ENCODE peak calls at places on chromosomes 6 and 20, in ten cellular contexts. K, L, B, G, H, Y, T, X, R and D are unnamed samples. For H3K4me1, the result is how much of the 10 kb centered on the place peaks cover.

GRCh38 chr6:82364087-82365010 is 732 bp downstream of the TPBG start:
- DNase-seq in K (peak), L (peak), B (peak), G (no peak), H (no peak), Y (peak), T (peak), X (peak), R (peak), D (peak)

GRCh38 chr6:13447949-13448724 is 39.3 kb downstream of the GFOD1 start:
- DNase-seq in K (no peak), L (no peak), B (no peak), G (no peak), H (no peak), Y (no peak), T (no peak), X (no peak), R (no peak), D (no peak)

GRCh38 chr6:119241124-119241491 is 108.5 kb downstream of the MAN1A1 start:
- DNase-seq in K (no peak), L (no peak), B (no peak), G (no peak), H (no peak), Y (peak), T (no peak), X (peak), R (no peak), D (peak)

GRCh38 chr20:20548527-20549266 is 163.7 kb downstream of the RALGAPA2 start:
- DNase-seq in K (no peak), L (no peak), B (no peak), G (no peak), H (no peak), Y (no peak), T (no peak), X (no peak), R (no peak), D (no peak)

GRCh38 chr6:24125980-24126379 is at the start of gene NRSN1:
- DNase-seq in K (no peak), L (peak), B (peak), G (peak), H (no peak), Y (no peak), T (peak), X (no peak), R (peak), D (no peak)

GRCh38 chr20:32278199-32278643 is 770 bp downstream of the KIF3B start:
- DNase-seq in K (no peak), L (no peak), B (no peak), G (no peak), H (no peak), Y (no peak), T (no peak), X (no peak), R (no peak), D (no peak)

GRCh38 chr6:122726649-122727048 is 52.9 kb upstream of the FABP7 start:
- DNase-seq in K (no peak), L (peak), B (peak), G (no peak), H (no peak), Y (no peak), T (no peak), X (peak), R (peak), D (no peak)

GRCh38 chr6:37861452-37861851 is 41.9 kb downstream of the ZFAND3 start:
- DNase-seq in K (no peak), L (no peak), B (no peak), G (no peak), H (no peak), Y (no peak), T (no peak), X (no peak), R (no peak), D (no peak)

GRCh38 chr6:98323605-98324004 is 510.8 kb upstream of the POU3F2 start:
- DNase-seq in K (no peak), L (no peak), B (no peak), G (no peak), H (no peak), Y (no peak), T (no peak), X (no peak), R (no peak), D (no peak)

DNA sequence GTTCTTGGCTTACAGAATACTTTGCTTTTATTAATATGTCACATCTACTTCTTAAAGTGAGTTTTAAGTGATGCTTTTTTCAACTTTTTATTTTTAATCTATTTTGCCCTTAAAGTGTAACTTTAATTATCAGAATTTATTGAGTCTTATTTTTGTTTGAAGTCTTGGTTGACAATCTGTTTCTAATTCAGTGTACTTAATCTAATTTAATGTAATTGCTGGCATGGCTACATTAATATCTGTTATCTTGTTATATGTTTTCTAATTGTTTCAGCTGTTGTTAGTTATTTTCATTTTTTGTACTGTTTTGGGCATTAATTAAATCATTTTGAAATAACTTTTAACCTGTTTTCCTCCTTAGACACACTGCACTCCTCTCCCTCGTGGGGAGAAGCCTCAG is 558.7 kb upstream of the EYS start:
- DNase-seq in K (no peak), L (no peak), B (no peak), G (no peak), H (no peak), Y (no peak), T (no peak), X (no peak), R (no peak), D (no peak)
- TF ChIP-seq CTCF in K (no peak), L (no peak), B (no peak), G (no peak), H (no peak), Y (no peak), T (no peak), X (no peak), R (no peak), D (no peak)

GRCh38 chr6:137001287-137001976 is 43.3 kb downstream of the IL20RA start:
- DNase-seq in K (no peak), L (no peak), B (no peak), G (no peak), H (no peak), Y (no peak), T (no peak), X (no peak), R (peak), D (no peak)
- H3K4me1 ChIP-seq in K (under half), L (under half), B (under half), G (under half), H (under half), Y (under half), T (under half), X (under half), R (under half), D (under half)

GRCh38 chr6:31112478-31112877 is at the start of gene C6orf15:
- DNase-seq in K (no peak), L (no peak), B (no peak), G (no peak), H (no peak), Y (no peak), T (no peak), X (no peak), R (no peak), D (no peak)

GRCh38 chr6:31114540-31114876 is at the start of gene PSORS1C1:
- DNase-seq in K (peak), L (no peak), B (no peak), G (no peak), H (no peak), Y (peak), T (no peak), X (peak), R (peak), D (peak)

GRCh38 chr6:31115941-31116560 is 1.5 kb downstream of the PSORS1C1 start:
- DNase-seq in K (no peak), L (no peak), B (no peak), G (no peak), H (no peak), Y (no peak), T (peak), X (no peak), R (no peak), D (peak)

GRCh38 chr6:31114970-31115849 is 610 bp downstream of the PSORS1C1 start:
- DNase-seq in K (no peak), L (no peak), B (no peak), G (no peak), H (no peak), Y (no peak), T (no peak), X (peak), R (peak), D (peak)

DNA sequence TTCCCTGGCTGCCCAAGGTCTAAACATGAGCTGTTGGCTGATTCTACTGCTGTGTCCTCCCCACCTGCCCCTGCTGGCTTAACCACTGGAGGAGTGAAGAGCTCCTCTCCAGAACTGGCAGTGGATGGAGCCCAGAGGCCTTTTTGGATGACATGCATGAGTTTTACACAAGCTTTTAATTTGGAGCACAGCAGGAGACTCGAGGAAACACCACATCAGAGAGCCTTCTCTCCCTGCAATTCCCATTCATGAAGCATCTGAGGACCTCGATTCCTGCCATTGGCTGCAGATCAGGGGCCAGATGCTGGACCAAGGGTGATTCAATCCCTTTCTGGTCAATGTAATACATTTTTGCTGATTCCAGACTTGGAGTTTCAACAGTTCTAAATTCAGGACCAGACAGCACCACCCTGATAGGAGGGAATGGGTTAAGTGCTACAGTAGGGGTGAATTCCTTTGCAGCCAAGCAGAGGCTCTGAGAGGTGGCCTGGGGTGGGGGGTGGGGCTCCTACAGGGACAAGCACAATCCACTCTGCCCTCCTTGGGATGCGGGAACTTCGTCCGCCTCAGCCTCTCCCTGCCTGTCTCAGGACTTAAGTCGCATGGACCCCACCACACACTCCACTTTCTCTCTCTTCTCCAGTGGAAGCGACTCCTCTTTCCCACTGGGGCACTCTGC is 600 bp upstream of the PSORS1C1 start:
- DNase-seq in K (no peak), L (no peak), B (peak), G (no peak), H (no peak), Y (no peak), T (no peak), X (peak), R (no peak), D (no peak)
- TF ChIP-seq CTCF in K (no peak), L (no peak), B (no peak), G (no peak), H (no peak), Y (no peak), T (no peak), X (no peak), R (no peak), D (no peak)

GRCh38 chr20:41051426-41051825 is 22.8 kb downstream of the TOP1 start:
- DNase-seq in K (no peak), L (no peak), B (no peak), G (no peak), H (no peak), Y (no peak), T (no peak), X (no peak), R (no peak), D (no peak)
- H3K4me1 ChIP-seq in K (under half), L (half or more), B (half or more), G (under half), H (under half), Y (half or more), T (half or more), X (under half), R (half or more), D (under half)

GRCh38 chr6:43817192-43817591 is 47.2 kb downstream of the VEGFA start:
- DNase-seq in K (no peak), L (no peak), B (peak), G (peak), H (no peak), Y (peak), T (no peak), X (peak), R (peak), D (no peak)
- TF ChIP-seq CTCF in K (no peak), L (peak), B (peak), G (peak), H (no peak), Y (peak), T (no peak), X (peak), R (peak), D (peak)

DNA sequence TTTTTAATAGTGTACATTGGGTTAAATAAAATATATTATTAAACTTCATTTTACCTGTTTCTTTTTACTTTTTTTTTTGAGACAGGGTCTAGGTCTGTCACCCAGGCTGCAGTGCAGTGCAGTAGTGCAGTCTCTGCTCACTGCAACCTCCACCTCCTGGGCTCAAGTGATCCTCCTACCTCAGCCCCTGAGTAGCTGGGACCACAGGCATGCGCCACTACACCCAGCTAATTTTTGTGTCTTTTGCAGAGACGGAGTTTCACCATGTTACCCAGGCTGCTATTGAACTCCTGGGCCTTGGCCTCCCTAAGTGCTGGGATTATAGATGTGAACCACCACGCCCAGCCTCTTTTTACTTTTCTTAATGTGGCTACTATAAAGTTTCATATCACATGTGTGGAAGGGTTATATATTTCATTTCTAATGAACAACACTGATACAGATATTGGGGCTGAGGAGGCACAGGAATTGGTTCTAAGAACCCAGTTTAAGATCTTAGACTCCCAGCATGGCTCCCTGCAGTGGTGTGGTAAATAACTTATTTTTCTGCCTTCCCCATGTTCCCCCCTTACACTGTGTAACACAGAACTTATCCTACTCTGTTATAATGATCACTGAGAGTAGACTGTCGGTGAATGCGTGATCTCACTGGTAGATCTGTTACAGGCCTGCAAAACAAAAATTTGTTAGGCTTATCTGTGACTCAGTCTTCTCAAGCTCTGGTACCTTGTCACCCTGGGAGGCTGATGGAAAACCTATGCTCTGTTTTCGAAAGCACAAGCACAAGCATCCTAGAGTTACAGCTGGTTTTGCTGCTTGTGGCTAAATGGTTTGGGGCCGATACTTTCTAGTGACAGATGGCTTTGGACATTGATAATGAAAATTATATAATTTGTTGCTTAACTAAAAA is 5.8 kb upstream of the ATXN1 start:
- DNase-seq in K (no peak), L (no peak), B (no peak), G (no peak), H (no peak), Y (no peak), T (no peak), X (no peak), R (no peak), D (no peak)
- H3K4me1 ChIP-seq in K (under half), L (under half), B (under half), G (under half), H (under half), Y (half or more), T (under half), X (under half), R (under half), D (under half)

GRCh38 chr6:109094351-109095035 is at the start of gene SESN1:
- DNase-seq in K (peak), L (peak), B (peak), G (peak), H (peak), Y (peak), T (peak), X (peak), R (peak), D (peak)

GRCh38 chr6:109096198-109096597 is 891 bp downstream of the CEP57L1 start:
- DNase-seq in K (no peak), L (no peak), B (no peak), G (no peak), H (no peak), Y (no peak), T (no peak), X (no peak), R (no peak), D (no peak)

GRCh38 chr6:109095821-109096084 is 446 bp downstream of the CEP57L1 start:
- DNase-seq in K (no peak), L (no peak), B (no peak), G (no peak), H (no peak), Y (no peak), T (no peak), X (no peak), R (no peak), D (no peak)

GRCh38 chr6:109093732-109094131 is 914 bp downstream of the SESN1 start:
- DNase-seq in K (no peak), L (no peak), B (no peak), G (no peak), H (no peak), Y (no peak), T (no peak), X (no peak), R (no peak), D (no peak)

DNA sequence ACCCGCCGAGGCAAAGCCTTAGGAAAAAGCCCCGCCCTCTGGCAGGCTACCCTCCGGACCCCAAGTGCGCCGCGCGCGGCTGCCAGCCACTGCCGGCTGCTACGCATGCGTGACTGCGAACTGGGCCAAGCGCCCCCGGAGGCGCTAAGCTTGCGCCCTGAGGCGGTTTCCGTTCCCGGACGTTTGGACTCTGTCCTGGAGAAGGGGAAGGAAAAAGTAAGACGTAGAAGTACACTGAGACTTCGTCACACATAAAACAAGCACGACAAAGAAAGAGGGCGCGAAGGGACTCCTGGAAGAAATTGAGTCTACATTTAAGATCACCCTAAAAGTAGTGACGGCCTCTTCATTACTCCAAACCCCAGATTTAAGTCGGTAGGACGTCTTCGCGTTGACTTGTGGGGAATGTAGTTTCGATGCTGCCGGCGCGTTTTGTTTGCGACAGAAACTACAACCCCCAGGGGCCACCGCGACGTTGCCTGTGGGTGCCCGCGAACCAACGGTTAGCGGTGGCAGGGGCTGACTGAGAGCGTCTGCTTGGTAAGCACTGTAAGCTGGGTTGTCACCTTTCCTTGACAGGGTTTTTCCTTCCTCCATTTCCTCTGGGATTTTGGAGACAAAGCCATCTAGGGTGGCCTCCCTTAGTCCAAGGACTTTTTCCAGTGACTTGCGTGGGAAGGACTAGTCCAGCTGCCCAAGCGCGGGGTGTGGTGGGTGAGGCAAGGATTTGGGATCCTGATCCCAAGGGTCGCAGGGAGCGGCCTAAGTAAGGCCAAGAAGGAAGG is at the start of gene CEP57L1:
- DNase-seq in K (peak), L (peak), B (peak), G (peak), H (peak), Y (peak), T (peak), X (peak), R (peak), D (peak)
- TF ChIP-seq CTCF in K (no peak), L (peak), B (no peak), G (peak), H (no peak), Y (no peak), T (no peak), X (no peak), R (no peak), D (no peak)

GRCh38 chr20:3798405-3798768 is 2.3 kb downstream of the CDC25B start:
- DNase-seq in K (no peak), L (no peak), B (no peak), G (no peak), H (no peak), Y (no peak), T (no peak), X (no peak), R (no peak), D (peak)
- H3K4me1 ChIP-seq in K (under half), L (under half), B (under half), G (under half), H (under half), Y (under half), T (half or more), X (under half), R (under half), D (under half)

GRCh38 chr6:42168650-42169049 is 4.5 kb upstream of the GUCA1A start:
- DNase-seq in K (no peak), L (no peak), B (no peak), G (no peak), H (no peak), Y (no peak), T (no peak), X (no peak), R (no peak), D (no peak)
- TF ChIP-seq CTCF in K (no peak), L (peak), B (peak), G (no peak), H (no peak), Y (no peak), T (no peak), X (peak), R (no peak), D (no peak)

DNA sequence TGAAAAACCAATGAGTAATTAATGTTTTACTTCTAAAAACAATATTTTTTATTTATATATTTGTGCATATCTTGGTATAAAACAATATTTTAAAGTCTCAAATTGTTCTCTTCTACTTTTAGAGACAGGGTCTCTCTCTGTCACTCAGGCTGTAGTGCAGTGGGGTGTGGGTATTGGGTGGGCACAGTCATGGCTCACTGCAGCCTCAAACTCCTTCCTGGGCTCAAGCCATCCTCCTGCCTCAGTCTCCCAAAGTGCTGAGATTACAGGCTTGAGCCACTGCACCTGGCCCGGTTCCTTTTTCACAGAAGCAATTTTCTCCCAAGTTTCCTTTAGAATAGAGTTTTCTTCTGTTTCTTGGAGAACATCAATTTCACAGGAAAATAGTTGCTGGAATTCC is 102.8 kb downstream of the TMEM242 start:
- DNase-seq in K (no peak), L (no peak), B (no peak), G (no peak), H (no peak), Y (no peak), T (no peak), X (no peak), R (no peak), D (no peak)
- H3K4me1 ChIP-seq in K (under half), L (under half), B (under half), G (under half), H (under half), Y (under half), T (under half), X (under half), R (under half), D (under half)